ENCODE peak calls at places on chromosomes 6 and 20, in seven cellular contexts. V, C, X, B, U, I and P are unnamed samples.

GRCh38 chr6:53557005-53557715 is 12.3 kb upstream of the GCLC start:
- DNase-seq in V (no peak), C (no peak), X (no peak), B (no peak), U (no peak), I (no peak), P (no peak)

GRCh38 chr6:125812394-125813231 is 21.9 kb downstream of the NCOA7 start:
- DNase-seq in V (no peak), C (no peak), X (no peak), B (no peak), U (peak), I (no peak), P (no peak)

GRCh38 chr6:111804627-111805235 is 68.5 kb downstream of the FYN start:
- DNase-seq in V (no peak), C (no peak), X (no peak), B (peak), U (peak), I (no peak), P (no peak)

GRCh38 chr6:113909224-113909856 is 52.2 kb downstream of the MARCKS start:
- DNase-seq in V (peak), C (peak), X (no peak), B (no peak), U (peak), I (peak), P (no peak)

GRCh38 chr20:18754030-18754659 is 59.4 kb upstream of the SCP2D1 start:
- DNase-seq in V (no peak), C (no peak), X (no peak), B (no peak), U (no peak), I (no peak), P (no peak)

GRCh38 chr6:53418288-53418687 is 69.5 kb upstream of the ELOVL5 start:
- DNase-seq in V (no peak), C (no peak), X (no peak), B (no peak), U (no peak), I (no peak), P (no peak)

GRCh38 chr6:29830409-29830808 is 2.8 kb downstream of the HLA-G start:
- DNase-seq in V (no peak), C (no peak), X (no peak), B (no peak), U (no peak), I (no peak), P (no peak)

GRCh38 chr6:148146717-148147116 is 195.9 kb upstream of the SASH1 start:
- DNase-seq in V (no peak), C (no peak), X (no peak), B (peak), U (peak), I (no peak), P (no peak)